ENCODE peak calls at places on chromosomes 5 and 9, in six cellular contexts. One of them, this sample, is unnamed. For H3K9me3, the result is how much of the 10 kb centered on the place peaks cover.

GRCh38 chr9:2289234-2289755 is 274.1 kb downstream of the SMARCA2 start:
- DNase-seq in cardiac muscle cell: no peak
- DNase-seq in K562: no peak
- DNase-seq in heart left ventricle: no peak
- DNase-seq in left ventricle myocardium inferior: no peak
- DNase-seq in sigmoid colon: no peak
- DNase-seq in this sample: no peak

GRCh38 chr9:130283514-130284248 is 18.1 kb downstream of the HMCN2 start:
- DNase-seq in sigmoid colon: peak
- DNase-seq in heart left ventricle: no peak
- DNase-seq in K562: no peak
- DNase-seq in left ventricle myocardium inferior: no peak
- DNase-seq in cardiac muscle cell: no peak
- DNase-seq in this sample: no peak

GRCh38 chr5:104062495-104063377 is 500.1 kb upstream of the NUDT12 start:
- DNase-seq in left ventricle myocardium inferior: no peak
- DNase-seq in sigmoid colon: no peak
- DNase-seq in cardiac muscle cell: no peak
- DNase-seq in K562: no peak
- DNase-seq in heart left ventricle: no peak
- DNase-seq in this sample: no peak

GRCh38 chr5:143806568-143806967 is 5.4 kb upstream of the HMHB1 start:
- DNase-seq in sigmoid colon: no peak
- DNase-seq in K562: no peak
- DNase-seq in cardiac muscle cell: no peak
- DNase-seq in left ventricle myocardium inferior: no peak
- DNase-seq in heart left ventricle: no peak
- DNase-seq in this sample: no peak

GRCh38 chr5:143435207-143435657 is 31.7 kb upstream of the NR3C1 start:
- DNase-seq in heart left ventricle: peak
- DNase-seq in left ventricle myocardium inferior: no peak
- DNase-seq in K562: no peak
- DNase-seq in sigmoid colon: no peak
- DNase-seq in cardiac muscle cell: no peak
- DNase-seq in this sample: no peak

GRCh38 chr5:16733597-16733996 is 116.8 kb upstream of the RETREG1 start:
- DNase-seq in heart left ventricle: no peak
- DNase-seq in left ventricle myocardium inferior: no peak
- DNase-seq in cardiac muscle cell: peak
- DNase-seq in sigmoid colon: no peak
- DNase-seq in K562: no peak
- DNase-seq in this sample: no peak

GRCh38 chr5:53362521-53362941 is 117.9 kb upstream of the FST start:
- DNase-seq in left ventricle myocardium inferior: no peak
- DNase-seq in heart left ventricle: no peak
- DNase-seq in K562: no peak
- DNase-seq in cardiac muscle cell: no peak
- DNase-seq in sigmoid colon: no peak
- DNase-seq in this sample: no peak

GRCh38 chr5:52692618-52693017 is 95.1 kb upstream of the ITGA1 start:
- DNase-seq in cardiac muscle cell: no peak
- DNase-seq in sigmoid colon: no peak
- DNase-seq in heart left ventricle: no peak
- DNase-seq in left ventricle myocardium inferior: no peak
- DNase-seq in K562: no peak
- DNase-seq in this sample: no peak

GRCh38 chr9:36820392-36820861 is 213.6 kb downstream of the PAX5 start:
- DNase-seq in sigmoid colon: peak
- DNase-seq in left ventricle myocardium inferior: no peak
- DNase-seq in heart left ventricle: no peak
- DNase-seq in K562: no peak
- DNase-seq in cardiac muscle cell: no peak
- DNase-seq in this sample: peak

GRCh38 chr5:37735649-37736347 is 104.0 kb downstream of the GDNF start:
- DNase-seq in cardiac muscle cell: no peak
- DNase-seq in left ventricle myocardium inferior: no peak
- DNase-seq in K562: peak
- DNase-seq in sigmoid colon: no peak
- DNase-seq in heart left ventricle: no peak
- DNase-seq in this sample: no peak

GRCh38 chr5:143964919-143965318 is 153.0 kb downstream of the HMHB1 start:
- DNase-seq in left ventricle myocardium inferior: no peak
- DNase-seq in K562: no peak
- DNase-seq in cardiac muscle cell: no peak
- DNase-seq in heart left ventricle: no peak
- DNase-seq in sigmoid colon: no peak
- DNase-seq in this sample: no peak

GRCh38 chr9:36945999-36946398 is 88.1 kb downstream of the PAX5 start:
- DNase-seq in K562: no peak
- DNase-seq in heart left ventricle: no peak
- DNase-seq in sigmoid colon: peak
- DNase-seq in left ventricle myocardium inferior: no peak
- DNase-seq in cardiac muscle cell: no peak
- DNase-seq in this sample: no peak

GRCh38 chr9:129712595-129713524 is 40.0 kb downstream of the PTGES start:
- DNase-seq in heart left ventricle: no peak
- DNase-seq in sigmoid colon: no peak
- DNase-seq in left ventricle myocardium inferior: no peak
- DNase-seq in K562: no peak
- DNase-seq in cardiac muscle cell: no peak
- DNase-seq in this sample: peak

GRCh38 chr9:124480621-124480981 is 26.6 kb downstream of the NR5A1 start:
- DNase-seq in sigmoid colon: no peak
- DNase-seq in left ventricle myocardium inferior: no peak
- DNase-seq in heart left ventricle: no peak
- DNase-seq in K562: peak
- DNase-seq in cardiac muscle cell: peak
- DNase-seq in this sample: peak

GRCh38 chr9:10112798-10113197 is 500.0 kb downstream of the PTPRD start:
- DNase-seq in sigmoid colon: no peak
- DNase-seq in heart left ventricle: peak
- DNase-seq in left ventricle myocardium inferior: peak
- DNase-seq in K562: no peak
- DNase-seq in cardiac muscle cell: no peak
- DNase-seq in this sample: no peak

GRCh38 chr9:34037626-34038025 is 11.1 kb downstream of the UBAP2 start:
- DNase-seq in sigmoid colon: no peak
- DNase-seq in left ventricle myocardium inferior: no peak
- DNase-seq in heart left ventricle: no peak
- DNase-seq in K562: no peak
- DNase-seq in cardiac muscle cell: no peak
- DNase-seq in this sample: no peak

GRCh38 chr9:115132648-115133047 is 14.7 kb upstream of the TNC start:
- DNase-seq in sigmoid colon: peak
- DNase-seq in left ventricle myocardium inferior: peak
- DNase-seq in cardiac muscle cell: no peak
- DNase-seq in heart left ventricle: peak
- DNase-seq in K562: no peak
- DNase-seq in this sample: peak

GRCh38 chr5:54140247-54140646 is 170.1 kb downstream of the ARL15 start:
- DNase-seq in cardiac muscle cell: no peak
- DNase-seq in K562: no peak
- DNase-seq in left ventricle myocardium inferior: no peak
- DNase-seq in sigmoid colon: no peak
- DNase-seq in heart left ventricle: no peak
- DNase-seq in this sample: no peak

GRCh38 chr5:180323929-180324632 is 29.1 kb downstream of the GFPT2 start:
- DNase-seq in heart left ventricle: no peak
- DNase-seq in K562: no peak
- DNase-seq in sigmoid colon: no peak
- DNase-seq in cardiac muscle cell: no peak
- DNase-seq in left ventricle myocardium inferior: no peak
- DNase-seq in this sample: no peak

GRCh38 chr9:32292611-32293010 is 91.8 kb upstream of the ACO1 start:
- DNase-seq in K562: no peak
- DNase-seq in cardiac muscle cell: no peak
- DNase-seq in left ventricle myocardium inferior: no peak
- DNase-seq in heart left ventricle: no peak
- DNase-seq in sigmoid colon: no peak
- DNase-seq in this sample: no peak

GRCh38 chr5:36552626-36553393 is 53.6 kb upstream of the SLC1A3 start:
- DNase-seq in cardiac muscle cell: no peak
- DNase-seq in left ventricle myocardium inferior: peak
- DNase-seq in sigmoid colon: no peak
- DNase-seq in heart left ventricle: peak
- DNase-seq in K562: no peak
- DNase-seq in this sample: no peak

GRCh38 chr5:140145223-140145622 is 19.5 kb downstream of the IGIP start:
- DNase-seq in sigmoid colon: no peak
- DNase-seq in heart left ventricle: no peak
- DNase-seq in K562: no peak
- DNase-seq in cardiac muscle cell: no peak
- DNase-seq in left ventricle myocardium inferior: no peak
- DNase-seq in this sample: no peak

GRCh38 chr5:72451771-72452505 is 55.3 kb downstream of the ZNF366 start:
- DNase-seq in K562: no peak
- DNase-seq in sigmoid colon: peak
- DNase-seq in left ventricle myocardium inferior: peak
- DNase-seq in cardiac muscle cell: no peak
- DNase-seq in heart left ventricle: peak
- DNase-seq in this sample: no peak

GRCh38 chr5:91266184-91266705 is 116.9 kb downstream of the ARRDC3 start:
- DNase-seq in left ventricle myocardium inferior: no peak
- DNase-seq in sigmoid colon: no peak
- DNase-seq in cardiac muscle cell: no peak
- DNase-seq in K562: peak
- DNase-seq in heart left ventricle: no peak
- DNase-seq in this sample: no peak

GRCh38 chr9:126851286-126851880 is 9.1 kb upstream of the ZBTB34 start:
- DNase-seq in sigmoid colon: no peak
- DNase-seq in left ventricle myocardium inferior: no peak
- DNase-seq in K562: no peak
- DNase-seq in cardiac muscle cell: no peak
- DNase-seq in heart left ventricle: no peak
- DNase-seq in this sample: peak

GRCh38 chr9:95876595-95876994 is 1.1 kb downstream of the ERCC6L2 start:
- DNase-seq in sigmoid colon: no peak
- DNase-seq in left ventricle myocardium inferior: no peak
- DNase-seq in cardiac muscle cell: peak
- DNase-seq in heart left ventricle: no peak
- DNase-seq in K562: peak
- DNase-seq in this sample: no peak

GRCh38 chr5:149423287-149424268 is 44.5 kb upstream of the IL17B start:
- DNase-seq in heart left ventricle: peak
- DNase-seq in K562: no peak
- DNase-seq in sigmoid colon: peak
- DNase-seq in left ventricle myocardium inferior: peak
- DNase-seq in cardiac muscle cell: peak
- DNase-seq in this sample: peak

GRCh38 chr5:6905883-6906282 is 192.7 kb downstream of the TENT4A start:
- DNase-seq in K562: no peak
- DNase-seq in heart left ventricle: peak
- DNase-seq in sigmoid colon: no peak
- DNase-seq in left ventricle myocardium inferior: peak
- DNase-seq in cardiac muscle cell: no peak
- DNase-seq in this sample: no peak
- H3K9me3 ChIP-seq in K562: under half
- H3K9me3 ChIP-seq in heart left ventricle: under half
- H3K9me3 ChIP-seq in sigmoid colon: under half
- H3K9me3 ChIP-seq in left ventricle myocardium inferior: under half
- H3K9me3 ChIP-seq in cardiac muscle cell: under half
- H3K9me3 ChIP-seq in this sample: under half

DNA sequence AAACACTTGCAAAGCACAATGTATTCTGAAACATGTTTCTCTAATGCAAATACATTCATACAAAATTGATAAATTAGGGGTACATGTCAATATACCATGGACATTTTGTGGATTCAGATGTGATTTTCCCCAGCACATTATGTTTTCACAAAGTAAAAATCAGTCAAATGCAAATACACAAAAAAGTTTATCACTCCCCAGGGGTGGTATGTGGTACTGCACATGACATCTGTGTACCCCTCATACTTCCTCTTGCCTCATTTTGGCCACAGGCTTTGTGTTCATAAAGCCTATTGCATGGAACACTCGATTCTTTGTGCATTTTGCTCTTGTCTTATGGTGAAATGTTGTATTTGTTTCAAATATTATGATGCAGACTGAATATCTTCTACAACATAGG is 116.8 kb upstream of the PDE4D start:
- DNase-seq in left ventricle myocardium inferior: no peak
- DNase-seq in heart left ventricle: no peak
- DNase-seq in cardiac muscle cell: no peak
- DNase-seq in sigmoid colon: no peak
- DNase-seq in K562: no peak
- DNase-seq in this sample: no peak
- TF ChIP-seq CTCF in left ventricle myocardium inferior: no peak
- TF ChIP-seq CTCF in heart left ventricle: no peak
- TF ChIP-seq CTCF in cardiac muscle cell: no peak
- TF ChIP-seq CTCF in sigmoid colon: no peak
- TF ChIP-seq CTCF in K562: no peak
- TF ChIP-seq CTCF in this sample: peak

GRCh38 chr5:156325671-156326070 is 1.3 kb upstream of the SGCD start:
- DNase-seq in sigmoid colon: no peak
- DNase-seq in K562: no peak
- DNase-seq in left ventricle myocardium inferior: no peak
- DNase-seq in heart left ventricle: no peak
- DNase-seq in cardiac muscle cell: no peak
- DNase-seq in this sample: peak

GRCh38 chr5:156328766-156329165 is 1.8 kb downstream of the SGCD start:
- DNase-seq in cardiac muscle cell: no peak
- DNase-seq in heart left ventricle: peak
- DNase-seq in left ventricle myocardium inferior: no peak
- DNase-seq in K562: no peak
- DNase-seq in sigmoid colon: no peak
- DNase-seq in this sample: no peak

GRCh38 chr5:156328176-156328575 is 1.2 kb downstream of the SGCD start:
- DNase-seq in left ventricle myocardium inferior: no peak
- DNase-seq in sigmoid colon: no peak
- DNase-seq in cardiac muscle cell: no peak
- DNase-seq in heart left ventricle: no peak
- DNase-seq in K562: no peak
- DNase-seq in this sample: no peak

GRCh38 chr5:156326718-156327259 is at the start of gene SGCD:
- DNase-seq in heart left ventricle: peak
- DNase-seq in cardiac muscle cell: peak
- DNase-seq in left ventricle myocardium inferior: peak
- DNase-seq in sigmoid colon: peak
- DNase-seq in K562: no peak
- DNase-seq in this sample: peak

GRCh38 chr5:156327306-156327705 is 342 bp downstream of the SGCD start:
- DNase-seq in sigmoid colon: no peak
- DNase-seq in cardiac muscle cell: no peak
- DNase-seq in K562: no peak
- DNase-seq in heart left ventricle: no peak
- DNase-seq in left ventricle myocardium inferior: no peak
- DNase-seq in this sample: no peak
- H3K4me3 ChIP-seq in sigmoid colon: peak
- H3K4me3 ChIP-seq in cardiac muscle cell: no peak
- H3K4me3 ChIP-seq in K562: no peak
- H3K4me3 ChIP-seq in heart left ventricle: peak
- H3K4me3 ChIP-seq in left ventricle myocardium inferior: peak
- H3K4me3 ChIP-seq in this sample: peak

DNA sequence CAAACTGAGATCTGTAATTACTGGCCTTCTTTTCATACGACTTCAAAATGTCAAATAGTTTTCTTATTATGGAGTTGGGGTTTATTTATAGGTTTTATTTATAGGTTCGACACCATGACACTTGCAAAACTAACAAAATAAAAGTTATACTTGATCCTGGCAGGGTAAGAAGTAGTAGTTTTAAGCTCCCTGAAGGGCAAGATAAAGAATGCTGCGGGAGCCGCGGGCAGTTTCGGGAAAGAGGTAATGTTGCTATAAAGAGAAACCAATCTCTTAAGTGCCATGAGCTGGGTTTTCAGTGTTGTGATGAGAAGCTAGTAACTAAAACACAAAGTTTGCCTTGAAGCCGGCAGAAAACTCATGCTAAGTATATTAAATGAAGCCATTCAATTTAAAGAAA is 24.8 kb downstream of the PTPN3 start:
- DNase-seq in cardiac muscle cell: peak
- DNase-seq in sigmoid colon: no peak
- DNase-seq in heart left ventricle: no peak
- DNase-seq in K562: no peak
- DNase-seq in left ventricle myocardium inferior: peak
- DNase-seq in this sample: no peak
- H3K9me3 ChIP-seq in cardiac muscle cell: under half
- H3K9me3 ChIP-seq in sigmoid colon: under half
- H3K9me3 ChIP-seq in heart left ventricle: under half
- H3K9me3 ChIP-seq in K562: under half
- H3K9me3 ChIP-seq in left ventricle myocardium inferior: under half
- H3K9me3 ChIP-seq in this sample: under half

This sample was measured in WERI-Rb-1.